ENCODE peak calls at places on chromosomes 13 and 19, in seven cellular contexts. Z is ascending aorta; S is naive thymus-derived CD4-positive, alpha-beta T cell; H is mucosa of descending colon; B is MM.1S; P is Peyer's patch; X is tibial artery. K is an unnamed sample.
A peak's percentile ranks its signal among the peaks of the same experiment; 100 is the strongest.

GRCh38 chr13:28346136-28346535 is 148.8 kb downstream of the FLT1 start:
- DNase-seq in Z (no peak), S (no peak), H (no peak), B (no peak), P (no peak), X (no peak), K (no peak)

GRCh38 chr13:74641586-74641985 is 507.4 kb upstream of the KLF12 start:
- DNase-seq in Z (no peak), S (no peak), H (no peak), B (no peak), P (no peak), X (no peak), K (no peak)

GRCh38 chr19:29942404-29943261 is 594 bp downstream of the URI1 start:
- DNase-seq in Z (peak; percentile 73), S (peak; percentile 68), H (peak; percentile 84), B (peak; percentile 59), P (peak; percentile 79), X (peak; percentile 75), K (peak; percentile 65)

GRCh38 chr13:20351279-20352022 is 119.3 kb upstream of the GJB6 start:
- DNase-seq in Z (no peak), S (no peak), H (no peak), B (no peak), P (no peak), X (no peak), K (peak; percentile 51)

GRCh38 chr13:66940113-66940512 is 290.0 kb downstream of the PCDH9 start:
- DNase-seq in Z (no peak), S (no peak), H (no peak), B (no peak), P (no peak), X (no peak), K (no peak)

GRCh38 chr13:93996471-93996870 is 483.0 kb downstream of the DCT start:
- DNase-seq in Z (no peak), S (no peak), H (no peak), B (no peak), P (no peak), X (no peak), K (no peak)

GRCh38 chr13:42211704-42212103 is 60.2 kb upstream of the AKAP11 start:
- DNase-seq in Z (no peak), S (no peak), H (no peak), B (no peak), P (no peak), X (no peak), K (no peak)

GRCh38 chr13:30121666-30122065 is 185.7 kb downstream of the KATNAL1 start:
- DNase-seq in Z (no peak), S (no peak), H (no peak), B (no peak), P (no peak), X (no peak), K (no peak)

GRCh38 chr13:110015253-110015652 is 228.9 kb upstream of the IRS2 start:
- DNase-seq in Z (no peak), S (no peak), H (no peak), B (no peak), P (no peak), X (no peak), K (no peak)

GRCh38 chr13:110297771-110298170 is 9.2 kb downstream of the COL4A1 start:
- DNase-seq in Z (no peak), S (no peak), H (no peak), B (no peak), P (no peak), X (no peak), K (no peak)

GRCh38 chr19:17402982-17403855 is 2.2 kb downstream of the BST2 start:
- DNase-seq in Z (no peak), S (peak; percentile 37), H (no peak), B (no peak), P (peak; percentile 21), X (no peak), K (no peak)

GRCh38 chr19:6590458-6591319 is at the start of gene CD70:
- DNase-seq in Z (no peak), S (no peak), H (peak; percentile 40), B (peak; percentile 94), P (peak; percentile 50), X (no peak), K (no peak)

GRCh38 chr13:99812611-99813010 is 159.0 kb downstream of the ZIC5 start:
- DNase-seq in Z (no peak), S (no peak), H (no peak), B (no peak), P (no peak), X (no peak), K (no peak)

GRCh38 chr13:112688560-112689497 is 1.0 kb upstream of the ATP11A start:
- DNase-seq in Z (peak; percentile 65), S (peak; percentile 44), H (no peak), B (no peak), P (peak; percentile 41), X (peak; percentile 66), K (no peak)

GRCh38 chr19:39409886-39410619 is 2.4 kb upstream of the PLEKHG2 start:
- DNase-seq in Z (peak; percentile 90), S (peak; percentile 80), H (peak; percentile 83), B (peak; percentile 39), P (peak; percentile 77), X (peak; percentile 93), K (no peak)

GRCh38 chr13:91894311-91894710 is 495.9 kb downstream of the GPC5 start:
- DNase-seq in Z (no peak), S (no peak), H (no peak), B (no peak), P (no peak), X (no peak), K (no peak)

GRCh38 chr13:35039012-35039411 is 96.9 kb downstream of the NBEA start:
- DNase-seq in Z (no peak), S (no peak), H (no peak), B (no peak), P (no peak), X (no peak), K (no peak)

GRCh38 chr19:17931532-17932191 is 1.2 kb upstream of the CCDC124 start:
- DNase-seq in Z (no peak), S (no peak), H (no peak), B (no peak), P (no peak), X (no peak), K (no peak)

GRCh38 chr19:14363203-14364097 is 17.8 kb upstream of the ADGRE5 start:
- DNase-seq in Z (peak; percentile 94), S (peak; percentile 41), H (peak; percentile 78), B (no peak), P (peak; percentile 76), X (peak; percentile 93), K (no peak)

GRCh38 chr19:7987084-7987768 is 18.2 kb downstream of the ELAVL1 start:
- DNase-seq in Z (no peak), S (no peak), H (no peak), B (no peak), P (no peak), X (no peak), K (no peak)

GRCh38 chr13:24348797-24349515 is 39.6 kb downstream of the C1QTNF9 start:
- DNase-seq in Z (no peak), S (no peak), H (peak; percentile 76), B (no peak), P (no peak), X (no peak), K (no peak)

GRCh38 chr13:62185631-62186256 is 770.1 kb upstream of the PCDH20 start:
- DNase-seq in Z (no peak), S (no peak), H (no peak), B (no peak), P (no peak), X (no peak), K (no peak)

GRCh38 chr13:41917641-41918040 is 43.3 kb downstream of the VWA8 start:
- DNase-seq in Z (no peak), S (peak; percentile 23), H (no peak), B (no peak), P (no peak), X (no peak), K (peak; percentile 55)

GRCh38 chr19:27684293-27684692 is 1528.7 kb downstream of the UQCRFS1 start:
- DNase-seq in Z (no peak), S (no peak), H (no peak), B (no peak), P (no peak), X (no peak), K (no peak)

GRCh38 chr19:28468701-28469459 is 744.1 kb downstream of the UQCRFS1 start:
- DNase-seq in Z (no peak), S (no peak), H (peak; percentile 85), B (peak; percentile 95), P (no peak), X (no peak), K (peak; percentile 60)

GRCh38 chr19:1457031-1457739 is 7.3 kb downstream of the APC2 start:
- DNase-seq in Z (no peak), S (no peak), H (no peak), B (no peak), P (no peak), X (no peak), K (no peak)

GRCh38 chr19:33429891-33430673 is 56.6 kb downstream of the CEBPG start:
- DNase-seq in Z (no peak), S (peak; percentile 41), H (peak; percentile 16), B (no peak), P (no peak), X (no peak), K (peak; percentile 37)
- H3K4me3 ChIP-seq in Z (no peak overlapping the region), S (no peak overlapping the region), H (no peak overlapping the region), B (no peak overlapping the region), P (no peak overlapping the region), X (no peak overlapping the region), K (no peak overlapping the region)

GRCh38 chr19:35641515-35642151 is at the start of gene ETV2:
- DNase-seq in Z (no peak), S (peak; percentile 51), H (peak; percentile 54), B (no peak), P (peak; percentile 64), X (no peak), K (no peak)
- H3K4me3 ChIP-seq in Z (no peak within 1 kb of the TSS), S (no peak within 1 kb of the TSS), H (no peak within 1 kb of the TSS), B (no peak within 1 kb of the TSS), P (peak within 1 kb of the TSS; percentile 20), X (no peak within 1 kb of the TSS), K (no peak within 1 kb of the TSS)

GRCh38 chr13:57629391-57629804 is 2.1 kb upstream of the PCDH17 start:
- DNase-seq in Z (peak; percentile 63), S (no peak), H (no peak), B (no peak), P (no peak), X (peak; percentile 61), K (no peak)
- H3K4me3 ChIP-seq in Z (peak overlapping the region; percentile 65), S (peak overlapping the region; percentile 10), H (no peak overlapping the region), B (no peak overlapping the region), P (peak overlapping the region; percentile 6), X (peak overlapping the region; percentile 57), K (no peak overlapping the region)

GRCh38 chr13:44573071-44573470 is 3.1 kb downstream of the TSC22D1 start:
- DNase-seq in Z (no peak), S (no peak), H (no peak), B (no peak), P (no peak), X (no peak), K (no peak)

GRCh38 chr13:44575741-44576395 is at the start of gene TSC22D1:
- DNase-seq in Z (peak; percentile 75), S (peak; percentile 80), H (peak; percentile 69), B (peak; percentile 44), P (peak; percentile 56), X (peak; percentile 73), K (no peak)

GRCh38 chr13:44573790-44574465 is 2.2 kb downstream of the TSC22D1 start:
- DNase-seq in Z (no peak), S (no peak), H (no peak), B (no peak), P (no peak), X (no peak), K (no peak)

GRCh38 chr13:44575035-44575434 is 1.1 kb downstream of the TSC22D1 start:
- DNase-seq in Z (no peak), S (no peak), H (no peak), B (no peak), P (no peak), X (no peak), K (no peak)

GRCh38 chr13:44574466-44574855 is 1.7 kb downstream of the TSC22D1 start:
- DNase-seq in Z (no peak), S (no peak), H (no peak), B (no peak), P (no peak), X (no peak), K (no peak)
- H3K4me3 ChIP-seq in Z (peak overlapping the region; percentile 97), S (no peak overlapping the region), H (no peak overlapping the region), B (no peak overlapping the region), P (no peak overlapping the region), X (peak overlapping the region; percentile 87), K (no peak overlapping the region)

K was measured in Jurkat, Clone E6-1.